ENCODE peak calls at places on chromosomes 13 and 19, in four cellular contexts. S, I, N and Y are unnamed samples.
A peak's percentile ranks its signal among the peaks of the same experiment; 100 is the strongest.

GRCh38 chr19:58361900-58362271 is 665 bp downstream of the ZNF497 start:
- DNase-seq in I (no peak), S (no peak), N (peak; percentile 39), Y (no peak)

GRCh38 chr19:974564-975257 is 9.4 kb upstream of the WDR18 start:
- DNase-seq in N (no peak), S (no peak), I (no peak), Y (no peak)

GRCh38 chr19:41928221-41928683 is at the start of gene ERFL:
- DNase-seq in N (no peak), S (no peak), I (no peak), Y (no peak)

GRCh38 chr13:51818771-51819511 is 15.0 kb upstream of the DHRS12 start:
- DNase-seq in S (peak; percentile 40), N (peak; percentile 37), I (no peak), Y (no peak)

GRCh38 chr19:43667524-43668405 is 2.2 kb downstream of the PLAUR start:
- DNase-seq in S (no peak), N (peak; percentile 38), I (peak; percentile 33), Y (peak; percentile 19)

GRCh38 chr13:40026174-40026585 is 370.7 kb downstream of the COG6 start:
- DNase-seq in N (no peak), S (peak; percentile 73), I (no peak), Y (no peak)

GRCh38 chr19:14115761-14116160 is 1.8 kb downstream of the PRKACA start:
- DNase-seq in S (no peak), I (no peak), N (no peak), Y (no peak)

GRCh38 chr13:39266426-39266825 is 228.2 kb downstream of the NHLRC3 start:
- DNase-seq in N (no peak), I (no peak), S (peak; percentile 16), Y (no peak)

GRCh38 chr13:111952814-111953213 is 114.1 kb upstream of the SOX1 start:
- DNase-seq in S (no peak), N (no peak), I (no peak), Y (no peak)

GRCh38 chr13:113398963-113399754 is 35.2 kb upstream of the GRTP1 start:
- DNase-seq in S (peak; percentile 72), I (peak; percentile 27), N (no peak), Y (no peak)

GRCh38 chr19:37470216-37470615 is 1.1 kb downstream of the ZNF570 start:
- DNase-seq in I (no peak), S (no peak), N (no peak), Y (no peak)

DNA sequence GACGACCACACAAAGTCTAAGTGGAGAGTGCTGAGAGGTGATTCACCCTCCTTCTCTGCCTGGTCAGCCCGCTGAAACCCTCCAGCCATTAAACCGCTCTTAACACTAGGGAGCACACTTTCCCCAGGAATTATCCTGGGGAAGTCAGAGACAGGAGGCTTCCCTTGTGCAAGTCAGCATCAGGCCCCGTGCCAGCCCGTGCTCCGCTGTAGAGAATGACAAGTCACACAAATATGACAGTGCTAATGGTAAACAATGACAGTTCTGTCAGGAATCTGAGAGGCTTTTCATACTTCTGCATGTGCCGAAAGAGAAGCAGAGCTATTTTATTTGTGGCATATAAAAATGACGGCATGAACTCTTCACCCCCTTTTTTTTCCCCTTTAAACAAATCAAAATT is 816.9 kb upstream of the SLC10A2 start:
- DNase-seq in N (peak; percentile 74), I (peak; percentile 69), S (peak; percentile 96), Y (peak; percentile 85)
- TF ChIP-seq CTCF in N (peak; percentile 21), I (peak; percentile 41), S (peak; percentile 46), Y (no peak)

DNA sequence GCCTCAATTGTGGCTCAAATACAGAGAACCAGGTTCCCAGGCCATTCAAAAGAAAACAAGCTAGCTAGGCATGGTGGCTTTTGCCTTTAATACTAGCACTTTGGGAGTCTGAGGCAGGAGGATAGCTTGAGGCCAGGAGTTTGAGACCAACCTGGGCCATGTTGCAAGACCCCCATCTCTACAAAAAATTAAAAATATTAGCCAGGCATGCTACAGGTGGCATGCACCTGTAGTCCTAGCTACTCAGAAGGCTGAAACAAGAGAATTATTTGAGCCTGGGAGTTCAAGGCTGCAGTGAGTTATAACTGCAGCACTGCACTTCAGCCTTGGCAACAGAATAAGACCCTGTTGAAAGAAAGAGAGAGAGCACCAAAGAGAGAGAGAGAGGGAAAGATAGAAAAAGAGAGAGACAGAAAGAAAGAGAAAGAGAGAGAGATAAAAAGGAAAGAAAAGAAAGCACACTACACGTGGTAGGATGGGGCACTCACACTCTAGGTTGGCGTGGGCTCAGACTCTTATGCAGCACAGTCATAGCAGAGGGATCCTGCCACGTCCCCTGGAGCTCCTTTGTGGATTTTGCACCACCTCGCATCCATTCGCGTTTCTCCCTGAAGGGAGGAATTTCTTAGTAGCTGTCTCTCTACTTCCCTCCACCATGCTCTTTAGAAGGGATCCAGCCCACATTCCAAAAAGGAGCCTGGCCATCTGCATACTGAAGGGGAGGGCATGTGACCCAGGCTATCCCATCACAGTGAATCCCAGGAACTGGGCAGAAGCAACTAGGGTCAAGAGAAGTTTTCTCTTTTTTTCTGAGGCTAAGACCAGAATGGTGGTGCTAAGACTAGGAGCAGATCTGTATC is 789.9 kb downstream of the UQCRFS1 start:
- DNase-seq in S (no peak), N (no peak), I (no peak), Y (no peak)
- H3K9me3 ChIP-seq in S (no peaks in the 10 kb centered on the region), N (no peaks in the 10 kb centered on the region), I (no peaks in the 10 kb centered on the region), Y (no peaks in the 10 kb centered on the region)

GRCh38 chr13:20366056-20366455 is 133.9 kb upstream of the GJB6 start:
- DNase-seq in N (no peak), I (no peak), S (no peak), Y (no peak)
- TF ChIP-seq CTCF in N (no peak), I (no peak), S (no peak), Y (no peak)

DNA sequence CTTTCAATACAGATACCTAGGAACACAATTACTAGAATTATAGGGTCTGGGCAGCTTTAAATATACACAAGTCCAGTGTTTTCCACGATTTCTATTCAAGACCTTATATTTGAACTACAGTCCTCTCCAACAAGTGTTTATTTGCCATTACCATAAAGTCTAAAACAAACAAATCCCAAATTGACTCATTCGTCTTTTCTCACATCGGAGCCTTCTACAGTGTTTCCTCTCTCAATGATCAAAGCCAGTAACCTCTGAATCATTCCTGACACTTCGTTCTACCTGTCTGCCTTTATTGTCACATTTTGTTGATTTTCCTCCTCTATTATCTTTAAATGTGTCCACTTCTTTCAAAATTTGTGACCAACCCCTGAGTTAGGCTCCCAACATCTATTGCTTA is 1356.5 kb upstream of the SLC10A2 start:
- DNase-seq in S (no peak), I (no peak), N (no peak), Y (no peak)
- H3K9me3 ChIP-seq in S (no peaks in the 10 kb centered on the region), I (no peaks in the 10 kb centered on the region), N (no peaks in the 10 kb centered on the region), Y (no peaks in the 10 kb centered on the region)

DNA sequence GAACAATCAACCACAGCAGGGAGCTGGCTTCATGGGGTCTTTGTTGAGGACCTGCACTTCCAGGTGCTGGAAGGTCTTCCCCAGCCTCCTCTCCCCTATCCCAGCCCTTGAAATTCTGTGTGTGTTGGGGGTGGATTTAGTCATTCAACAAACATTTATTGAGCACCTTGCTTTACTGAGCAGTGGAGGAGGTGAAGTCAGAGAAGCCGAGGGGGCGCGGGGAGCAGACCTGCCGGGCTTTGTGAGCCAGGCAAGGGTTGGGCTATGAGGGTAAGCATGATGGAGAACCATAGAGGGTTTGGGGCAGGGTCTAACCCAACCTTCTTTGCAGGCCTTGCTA is 3.5 kb upstream of the C19orf85 start:
- DNase-seq in N (no peak), I (no peak), S (no peak), Y (no peak)
- TF ChIP-seq CTCF in N (no peak), I (no peak), S (no peak), Y (no peak)

GRCh38 chr19:53165691-53166091 is 6.8 kb upstream of the ZNF347 start:
- DNase-seq in N (no peak), I (no peak), S (no peak), Y (no peak)
- H3K9me3 ChIP-seq in N (peaks cover 37% of the 10 kb centered on the region), I (peaks cover 91% of the 10 kb centered on the region), S (no peaks in the 10 kb centered on the region), Y (no peaks in the 10 kb centered on the region)